ENCODE peak calls at places on chromosomes 13 and 19, in eight cellular contexts. C is endothelial cell, Z is fibroblast of lung, F is heart left ventricle, P is body of pancreas, R is adrenal gland, U is Calu3, J is RWPE1. Q is an unnamed sample.

GRCh38 chr19:2048959-2049740 is 1.9 kb downstream of the MKNK2 start:
- DNase-seq in C (no peak), Z (no peak), F (peak; percentile 63), P (peak; percentile 32), R (no peak), U (no peak), J (no peak), Q (no peak)

GRCh38 chr19:862529-863304 is 3.3 kb downstream of the CFD start:
- DNase-seq in C (peak; percentile 56), Z (peak; percentile 37), F (peak; percentile 67), P (peak; percentile 66), R (peak; percentile 82), U (peak; percentile 30), J (peak; percentile 63), Q (peak; percentile 90)

GRCh38 chr19:7456964-7457541 is 31.8 kb downstream of the PEX11G start:
- DNase-seq in C (no peak), Z (no peak), F (no peak), P (no peak), R (no peak), U (no peak), J (no peak), Q (no peak)

GRCh38 chr13:38862443-38862842 is 128.2 kb downstream of the STOML3 start:
- DNase-seq in C (no peak), Z (no peak), F (no peak), P (no peak), R (no peak), U (no peak), J (no peak), Q (peak; percentile 4)

GRCh38 chr19:887072-887471 is 5.9 kb downstream of the MED16 start:
- DNase-seq in C (no peak), Z (peak; percentile 73), F (no peak), P (no peak), R (no peak), U (no peak), J (no peak), Q (no peak)

GRCh38 chr13:35225582-35225981 is 250.9 kb downstream of the MAB21L1 start:
- DNase-seq in C (no peak), Z (no peak), F (no peak), P (no peak), R (no peak), U (no peak), J (no peak), Q (no peak)

GRCh38 chr19:35868823-35869326 is 501 bp downstream of the APLP1 start:
- DNase-seq in C (no peak), Z (no peak), F (no peak), P (no peak), R (no peak), U (no peak), J (no peak), Q (no peak)

GRCh38 chr13:47656651-47657050 is 344.4 kb downstream of the SUCLA2 start:
- DNase-seq in C (no peak), Z (no peak), F (no peak), P (no peak), R (no peak), U (no peak), J (no peak), Q (no peak)

GRCh38 chr19:33927789-33928457 is 131.3 kb downstream of the KCTD15 start:
- DNase-seq in C (no peak), Z (no peak), F (no peak), P (no peak), R (no peak), U (no peak), J (no peak), Q (no peak)

GRCh38 chr19:3743486-3743885 is 18.0 kb downstream of the APBA3 start:
- DNase-seq in C (no peak), Z (no peak), F (no peak), P (no peak), R (no peak), U (no peak), J (peak; percentile 35), Q (no peak)

DNA sequence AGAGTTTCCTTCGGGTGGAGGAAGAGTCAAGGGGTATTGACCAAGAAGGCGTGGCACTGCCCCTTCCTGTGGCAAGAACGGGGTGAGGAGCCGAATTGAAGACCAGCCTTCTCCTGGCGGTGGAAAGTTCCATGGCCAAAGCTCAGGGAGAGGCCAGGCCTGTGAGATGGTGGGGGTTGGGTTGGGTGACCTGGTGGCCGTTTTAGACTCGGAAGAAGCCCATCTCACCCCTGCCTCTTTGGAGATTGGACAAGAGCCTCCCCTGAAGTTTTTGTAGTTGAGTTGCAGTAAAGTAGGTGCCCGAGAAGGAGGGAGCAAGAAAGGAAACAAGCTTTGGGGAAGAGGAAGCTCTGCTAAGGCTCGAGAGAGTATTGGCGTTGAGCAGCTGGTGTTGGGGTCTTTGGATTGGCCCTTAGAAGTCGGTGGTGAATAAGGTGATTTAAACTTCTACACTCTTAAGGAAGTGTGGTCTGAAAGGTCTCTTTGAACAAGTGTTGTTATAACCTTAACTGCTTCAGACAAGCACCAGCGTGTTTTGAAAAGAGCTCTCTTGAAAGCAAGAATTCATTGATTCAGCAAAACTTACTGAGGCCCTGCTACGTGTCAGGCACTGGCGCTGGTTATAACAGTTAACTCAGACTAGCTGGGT is 964 bp downstream of the SPINT2 start:
- DNase-seq in C (no peak), Z (peak; percentile 33), F (no peak), P (peak; percentile 47), R (no peak), U (peak; percentile 61), J (peak; percentile 34), Q (no peak)
- TF ChIP-seq CTCF in C (no peak), Z (no peak), F (no peak), P (no peak), R (no peak), U (no peak), J (no peak), Q (no peak)

GRCh38 chr19:17861542-17862402 is 2.1 kb downstream of the RPL18A start:
- DNase-seq in C (no peak), Z (no peak), F (no peak), P (no peak), R (no peak), U (no peak), J (no peak), Q (no peak)

GRCh38 chr19:17860331-17860992 is 752 bp downstream of the RPL18A start:
- DNase-seq in C (no peak), Z (no peak), F (no peak), P (no peak), R (no peak), U (no peak), J (no peak), Q (no peak)

GRCh38 chr19:17862711-17863519 is 3.2 kb downstream of the RPL18A start:
- DNase-seq in C (no peak), Z (no peak), F (no peak), P (no peak), R (no peak), U (no peak), J (no peak), Q (no peak)

GRCh38 chr19:17860993-17861360 is 1.3 kb downstream of the RPL18A start:
- DNase-seq in C (no peak), Z (no peak), F (no peak), P (no peak), R (no peak), U (no peak), J (no peak), Q (no peak)

GRCh38 chr19:17859533-17860330 is at the start of gene RPL18A:
- DNase-seq in C (peak; percentile 97), Z (peak; percentile 100), F (peak; percentile 99), P (peak; percentile 98), R (peak; percentile 99), U (peak; percentile 92), J (peak; percentile 97), Q (peak; percentile 97)
- TF ChIP-seq CTCF in C (peak; percentile 52), Z (peak; percentile 78), F (peak; percentile 72), P (peak; percentile 54), R (peak; percentile 68), U (peak; percentile 42), J (peak; percentile 98), Q (peak; percentile 88)

GRCh38 chr13:98476106-98476505 is 100.8 kb downstream of the STK24 start:
- DNase-seq in C (no peak), Z (no peak), F (no peak), P (no peak), R (no peak), U (no peak), J (no peak), Q (peak; percentile 73)

GRCh38 chr13:98479496-98480003 is 97.4 kb downstream of the STK24 start:
- DNase-seq in C (no peak), Z (no peak), F (no peak), P (no peak), R (no peak), U (no peak), J (no peak), Q (no peak)

GRCh38 chr13:98480915-98481510 is 95.9 kb downstream of the STK24 start:
- DNase-seq in C (no peak), Z (peak; percentile 23), F (peak; percentile 70), P (no peak), R (no peak), U (no peak), J (no peak), Q (peak; percentile 75)

GRCh38 chr13:98476538-98476966 is 100.4 kb downstream of the STK24 start:
- DNase-seq in C (peak; percentile 24), Z (peak; percentile 96), F (no peak), P (peak; percentile 42), R (peak; percentile 64), U (peak; percentile 65), J (peak; percentile 67), Q (peak; percentile 95)

GRCh38 chr13:98478134-98479129 is 98.5 kb downstream of the STK24 start:
- DNase-seq in C (peak; percentile 50), Z (peak; percentile 88), F (no peak), P (no peak), R (no peak), U (no peak), J (no peak), Q (peak; percentile 43)
- TF ChIP-seq CTCF in C (no peak), Z (no peak), F (no peak), P (no peak), R (no peak), U (no peak), J (no peak), Q (no peak)

DNA sequence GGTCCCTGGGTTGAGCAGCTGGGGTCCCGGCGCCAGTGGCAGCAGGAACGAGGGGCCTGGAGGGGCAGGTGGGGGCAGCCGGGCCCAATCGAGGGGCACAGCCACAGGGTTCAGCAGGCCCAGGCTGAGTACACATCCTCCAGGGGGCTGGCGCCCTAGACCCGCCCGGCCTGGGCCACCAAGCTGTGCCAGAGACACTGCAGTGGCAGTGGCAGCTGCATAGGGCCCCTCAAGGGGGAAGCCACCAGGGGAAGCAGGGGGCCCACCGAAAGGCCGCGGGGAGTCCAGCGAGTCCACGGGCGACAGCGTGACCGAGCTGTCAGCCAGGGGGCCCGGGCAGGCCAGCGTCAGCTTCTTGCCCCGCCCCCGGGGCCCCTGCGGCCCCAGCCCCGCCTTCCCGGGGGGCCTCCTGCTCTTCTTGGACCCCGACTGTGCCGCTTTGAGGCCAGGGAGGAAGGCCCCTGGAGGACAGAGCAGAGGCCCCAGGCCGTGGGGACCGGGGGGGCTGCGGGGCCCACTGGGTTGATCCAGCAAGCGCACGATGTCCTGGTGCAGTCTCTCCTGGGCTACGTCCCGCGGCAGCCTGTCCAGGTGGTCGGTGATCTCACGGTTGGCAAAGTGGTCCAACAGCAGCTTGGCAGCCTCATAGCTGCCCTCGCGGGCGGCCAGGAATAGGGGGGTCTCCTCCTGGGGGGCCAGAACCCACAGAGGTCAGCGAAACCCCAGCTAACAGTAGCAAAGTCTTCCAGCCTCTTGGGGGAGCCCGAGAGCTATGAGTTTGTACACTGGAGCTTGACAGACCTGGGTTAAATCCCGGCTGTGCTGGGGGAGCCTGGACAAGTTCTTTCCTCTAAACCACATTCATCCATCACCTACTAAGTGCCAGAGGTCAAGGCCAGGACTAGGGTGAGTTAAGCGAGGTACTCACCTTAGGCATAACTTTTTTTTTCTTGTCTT is 39.5 kb downstream of the NOTCH3 start:
- DNase-seq in C (no peak), Z (peak; percentile 9), F (no peak), P (no peak), R (no peak), U (peak; percentile 54), J (peak; percentile 60), Q (peak; percentile 84)
- TF ChIP-seq CTCF in C (no peak), Z (peak; percentile 32), F (peak; percentile 36), P (no peak), R (no peak), U (peak; percentile 37), J (peak; percentile 71), Q (peak; percentile 43)

Q was measured in GM20000.